ENCODE peak calls at places on chromosomes 12 and 14, in five cellular contexts. T, X, A, Q and G are unnamed samples.

GRCh38 chr14:103871596-103872480 is 24.5 kb upstream of the PPP1R13B start:
- DNase-seq in T (no peak), X (no peak), A (peak; percentile 86), Q (peak; percentile 69), G (no peak)

GRCh38 chr12:80277732-80278131 is 166.3 kb upstream of the PTPRQ start:
- DNase-seq in T (no peak), X (no peak), A (no peak), Q (no peak), G (no peak)

GRCh38 chr12:105523164-105524057 is 192.9 kb downstream of the C12orf75 start:
- DNase-seq in T (peak; percentile 2), X (peak; percentile 94), A (peak; percentile 44), Q (no peak), G (no peak)

GRCh38 chr14:37903561-37904191 is 304.0 kb upstream of the SSTR1 start:
- DNase-seq in T (no peak), X (peak; percentile 9), A (no peak), Q (peak; percentile 55), G (peak; percentile 22)

GRCh38 chr12:51970904-51971646 is 19.6 kb downstream of the ACVR1B start:
- DNase-seq in T (no peak), X (no peak), A (peak; percentile 51), Q (peak; percentile 41), G (no peak)

GRCh38 chr14:59677771-59678211 is 101.2 kb upstream of the CCDC175 start:
- DNase-seq in T (no peak), X (no peak), A (no peak), Q (no peak), G (no peak)

GRCh38 chr14:86196476-86196875 is 666.5 kb downstream of the FLRT2 start:
- DNase-seq in T (no peak), X (no peak), A (no peak), Q (no peak), G (no peak)

GRCh38 chr14:68702578-68702977 is 90.3 kb downstream of the ZFP36L1 start:
- DNase-seq in T (no peak), X (no peak), A (no peak), Q (no peak), G (no peak)

GRCh38 chr12:12267801-12268200 is 957 bp upstream of the LRP6 start:
- DNase-seq in T (no peak), X (no peak), A (peak; percentile 44), Q (no peak), G (peak; percentile 35)

GRCh38 chr12:109777544-109777943 is 55.7 kb downstream of the TRPV4 start:
- DNase-seq in T (no peak), X (no peak), A (peak; percentile 37), Q (peak; percentile 47), G (no peak)

GRCh38 chr14:56137842-56138241 is 19.6 kb downstream of the PELI2 start:
- DNase-seq in T (no peak), X (no peak), A (no peak), Q (no peak), G (peak; percentile 41)

GRCh38 chr12:10101648-10102220 is 2.9 kb upstream of the CLEC1A start:
- DNase-seq in T (no peak), X (no peak), A (no peak), Q (no peak), G (no peak)

GRCh38 chr12:31231611-31232360 is 94.2 kb downstream of the SINHCAF start:
- DNase-seq in T (no peak), X (no peak), A (no peak), Q (no peak), G (no peak)

GRCh38 chr12:14315501-14315900 is 50.0 kb upstream of the ATF7IP start:
- DNase-seq in T (no peak), X (no peak), A (no peak), Q (no peak), G (no peak)

GRCh38 chr12:14066021-14066420 is 84.6 kb upstream of the GRIN2B start:
- DNase-seq in T (no peak), X (no peak), A (no peak), Q (no peak), G (no peak)

GRCh38 chr12:67096533-67097318 is 172.4 kb upstream of the CAND1 start:
- DNase-seq in T (no peak), X (no peak), A (no peak), Q (no peak), G (no peak)

GRCh38 chr12:13091831-13092230 is 11.6 kb downstream of the GSG1 start:
- DNase-seq in T (no peak), X (no peak), A (no peak), Q (no peak), G (no peak)

GRCh38 chr14:22623047-22623446 is 21.1 kb downstream of the OR6J1 start:
- DNase-seq in T (no peak), X (no peak), A (no peak), Q (no peak), G (no peak)

GRCh38 chr12:116813271-116814041 is 67.8 kb downstream of the HRK start:
- DNase-seq in T (no peak), X (no peak), A (no peak), Q (no peak), G (no peak)